ENCODE peak calls at places on chromosomes 3 and 15, in nine cellular contexts. N, F, U, X, W, C, T, H and J are unnamed samples.

GRCh38 chr3:69444980-69445379 is 59.1 kb upstream of the FRMD4B start:
- DNase-seq in N (no peak), F (no peak), U (no peak), X (no peak), W (no peak), C (no peak), T (no peak), H (no peak), J (no peak)

GRCh38 chr3:29092348-29092747 is 188.5 kb upstream of the RBMS3 start:
- DNase-seq in N (no peak), F (no peak), U (no peak), X (no peak), W (no peak), C (no peak), T (no peak), H (no peak), J (no peak)

GRCh38 chr3:136343873-136344281 is 93.7 kb downstream of the PCCB start:
- DNase-seq in N (no peak), F (peak; percentile 96), U (peak; percentile 86), X (peak; percentile 47), W (peak; percentile 94), C (peak; percentile 87), T (no peak), H (peak; percentile 49), J (no peak)

GRCh38 chr3:134535186-134535974 is 49.5 kb downstream of the CEP63 start:
- DNase-seq in N (no peak), F (no peak), U (no peak), X (no peak), W (no peak), C (no peak), T (no peak), H (no peak), J (no peak)

GRCh38 chr15:62945063-62945462 is 97.5 kb upstream of the TPM1 start:
- DNase-seq in N (no peak), F (no peak), U (no peak), X (no peak), W (no peak), C (no peak), T (no peak), H (no peak), J (no peak)

GRCh38 chr3:107753494-107753893 is 230.7 kb downstream of the BBX start:
- DNase-seq in N (no peak), F (peak; percentile 57), U (no peak), X (peak; percentile 27), W (no peak), C (no peak), T (peak; percentile 47), H (no peak), J (peak; percentile 4)

GRCh38 chr15:41607033-41607432 is 48.0 kb downstream of the TYRO3 start:
- DNase-seq in N (no peak), F (peak; percentile 92), U (peak; percentile 86), X (no peak), W (no peak), C (no peak), T (no peak), H (peak; percentile 52), J (no peak)

GRCh38 chr15:96360581-96361308 is 30.2 kb downstream of the NR2F2 start:
- DNase-seq in N (peak; percentile 76), F (no peak), U (no peak), X (no peak), W (peak; percentile 70), C (peak; percentile 64), T (no peak), H (no peak), J (no peak)

GRCh38 chr3:62376906-62377865 is 3.8 kb upstream of the FEZF2 start:
- DNase-seq in N (peak; percentile 72), F (no peak), U (no peak), X (no peak), W (no peak), C (peak; percentile 59), T (no peak), H (no peak), J (no peak)

GRCh38 chr3:125602752-125603649 is 7.7 kb upstream of the OSBPL11 start:
- DNase-seq in N (no peak), F (peak; percentile 90), U (no peak), X (no peak), W (no peak), C (no peak), T (no peak), H (peak; percentile 94), J (no peak)

GRCh38 chr3:183359036-183359435 is 69.4 kb downstream of the MCF2L2 start:
- DNase-seq in N (no peak), F (peak; percentile 31), U (no peak), X (no peak), W (no peak), C (no peak), T (no peak), H (no peak), J (no peak)

GRCh38 chr3:134364936-134365765 is 9.1 kb downstream of the AMOTL2 start:
- DNase-seq in N (no peak), F (no peak), U (no peak), X (no peak), W (no peak), C (no peak), T (peak; percentile 39), H (no peak), J (no peak)

GRCh38 chr15:78148392-78149067 is 632 bp upstream of the IDH3A start:
- DNase-seq in N (no peak), F (no peak), U (no peak), X (no peak), W (no peak), C (no peak), T (no peak), H (no peak), J (no peak)

GRCh38 chr3:160473978-160474377 is 24.4 kb upstream of the TRIM59 start:
- DNase-seq in N (no peak), F (peak; percentile 95), U (peak; percentile 88), X (no peak), W (no peak), C (no peak), T (no peak), H (no peak), J (no peak)

GRCh38 chr3:119977353-119977752 is 116.9 kb downstream of the GSK3B start:
- DNase-seq in N (no peak), F (no peak), U (no peak), X (no peak), W (no peak), C (no peak), T (no peak), H (no peak), J (no peak)

DNA sequence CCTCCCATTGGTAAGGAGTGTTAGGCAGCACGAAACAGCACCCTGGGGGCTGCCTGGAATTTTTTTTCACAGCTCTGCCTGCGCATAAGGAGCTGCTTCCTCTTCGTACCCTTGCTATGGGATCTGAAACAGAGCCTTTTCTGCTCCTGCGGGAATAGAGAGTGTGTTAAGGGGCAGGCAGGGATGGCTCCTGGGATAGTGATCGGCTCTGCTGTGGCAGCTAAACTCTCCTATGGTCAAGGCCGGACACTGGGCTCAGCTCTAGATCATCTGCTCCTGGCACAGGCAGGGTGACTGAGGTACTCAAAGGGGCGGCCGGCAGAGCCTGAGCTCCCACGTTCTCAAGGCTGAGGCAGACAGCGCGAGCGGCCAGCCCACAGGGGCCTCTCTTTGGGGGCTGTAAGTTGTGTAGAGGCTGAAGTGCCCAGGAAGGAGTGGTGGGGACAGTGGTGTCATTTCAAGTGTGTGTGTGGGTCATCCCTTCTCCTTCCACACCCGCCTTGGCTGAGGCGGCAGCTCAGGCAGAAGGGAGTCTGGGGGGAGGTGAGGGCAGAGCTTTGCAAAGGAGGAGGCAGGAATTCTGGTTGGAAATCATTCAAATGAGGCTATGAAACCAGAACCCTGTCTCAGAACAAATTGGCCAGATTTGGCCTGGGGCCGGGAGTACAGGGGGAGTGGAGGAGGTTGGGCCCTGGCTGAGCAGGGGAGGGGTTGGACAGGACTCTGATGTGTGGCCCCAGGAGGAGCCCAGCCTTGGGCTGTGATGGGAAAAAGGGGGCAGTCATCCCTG is 31.0 kb downstream of the EPHB3 start:
- DNase-seq in N (no peak), F (no peak), U (no peak), X (no peak), W (no peak), C (peak; percentile 29), T (no peak), H (no peak), J (no peak)
- H3K4me3 ChIP-seq in N (no peak overlapping the region), F (no peak overlapping the region), U (no peak overlapping the region), X (no peak overlapping the region), W (no peak overlapping the region), C (no peak overlapping the region), T (no peak overlapping the region), H (no peak overlapping the region), J (no peak overlapping the region)

GRCh38 chr3:84109911-84110310 is 848.9 kb upstream of the CADM2 start:
- DNase-seq in N (no peak), F (no peak), U (no peak), X (no peak), W (no peak), C (no peak), T (no peak), H (no peak), J (no peak)

GRCh38 chr3:84108442-84108971 is 850.3 kb upstream of the CADM2 start:
- DNase-seq in N (no peak), F (peak; percentile 35), U (peak; percentile 50), X (peak; percentile 47), W (no peak), C (no peak), T (no peak), H (peak; percentile 84), J (no peak)

GRCh38 chr3:84110787-84111186 is 848.0 kb upstream of the CADM2 start:
- DNase-seq in N (no peak), F (no peak), U (no peak), X (no peak), W (no peak), C (no peak), T (no peak), H (no peak), J (no peak)
- TF ChIP-seq CTCF in N (no peak), F (no peak), U (no peak), X (no peak), W (no peak), C (no peak), T (no peak), H (no peak), J (no peak)

DNA sequence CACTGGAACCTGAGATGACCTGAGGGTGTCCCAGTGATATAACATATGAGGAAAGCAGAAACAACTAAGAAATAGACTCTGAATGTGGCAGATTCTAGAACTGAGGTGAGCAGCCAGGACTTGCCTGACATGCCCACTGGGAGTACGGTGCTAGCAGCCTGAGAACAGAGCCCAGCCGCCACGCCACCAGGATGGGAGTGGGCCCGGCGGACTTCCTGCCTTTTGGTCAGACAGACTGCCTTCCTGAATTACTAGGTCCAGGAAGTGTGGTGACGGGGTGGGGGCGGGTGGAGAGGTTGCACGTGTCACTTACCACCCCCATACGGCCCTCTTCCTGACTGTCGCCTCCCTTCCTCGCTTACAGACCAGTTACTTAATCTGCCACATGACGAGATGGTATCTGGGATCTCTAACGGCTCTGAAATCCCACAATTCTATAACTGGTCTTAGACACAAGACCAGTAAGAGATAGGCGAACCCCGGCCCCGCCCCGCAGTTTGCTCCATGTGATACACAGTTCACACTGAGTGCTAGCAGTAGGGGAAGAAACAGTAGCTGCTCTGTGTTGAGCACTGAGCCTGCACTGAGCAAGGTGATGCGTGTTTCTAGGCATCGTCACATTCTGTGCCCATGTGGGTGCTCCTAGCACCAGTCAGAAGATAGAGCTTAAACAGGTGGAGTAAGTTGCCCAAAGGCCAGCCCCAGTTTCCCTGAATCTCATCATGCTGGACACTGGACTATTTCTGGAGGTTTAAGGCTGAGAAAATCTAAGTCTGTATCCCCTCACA is 95.7 kb downstream of the CPN2 start:
- DNase-seq in N (peak; percentile 86), F (peak; percentile 61), U (no peak), X (no peak), W (peak; percentile 91), C (peak; percentile 91), T (peak; percentile 67), H (no peak), J (peak; percentile 13)
- H3K4me3 ChIP-seq in N (peak overlapping the region; percentile 9), F (no peak overlapping the region), U (no peak overlapping the region), X (no peak overlapping the region), W (no peak overlapping the region), C (no peak overlapping the region), T (no peak overlapping the region), H (no peak overlapping the region), J (no peak overlapping the region)

GRCh38 chr3:49411550-49411967 is 217 bp downstream of the RHOA start:
- DNase-seq in N (peak; percentile 94), F (no peak), U (no peak), X (no peak), W (peak; percentile 91), C (peak; percentile 94), T (peak; percentile 76), H (no peak), J (no peak)
- TF ChIP-seq CTCF in N (no peak), F (no peak), U (no peak), X (no peak), W (no peak), C (no peak), T (no peak), H (no peak), J (no peak)